ENCODE peak calls at places on chromosomes 12 and 14, in four cellular contexts. One of them, this sample, is unnamed.

GRCh38 chr12:54977857-54978256 is 6.7 kb downstream of the TESPA1 start:
- DNase-seq in activated B cell treated with CpG ODN at 0.5 μM for 24 hours: no peak
- DNase-seq in Calu3: no peak
- DNase-seq in foreskin fibroblast: no peak
- DNase-seq in this sample: no peak

GRCh38 chr14:68929623-68930307 is 49.3 kb downstream of the ACTN1 start:
- DNase-seq in Calu3: no peak
- DNase-seq in foreskin fibroblast: no peak
- DNase-seq in activated B cell treated with CpG ODN at 0.5 μM for 24 hours: no peak
- DNase-seq in this sample: peak; percentile 65

GRCh38 chr12:130405332-130405731 is 67.6 kb downstream of the PIWIL1 start:
- DNase-seq in foreskin fibroblast: no peak
- DNase-seq in Calu3: no peak
- DNase-seq in activated B cell treated with CpG ODN at 0.5 μM for 24 hours: no peak
- DNase-seq in this sample: no peak

GRCh38 chr12:119715268-119715620 is 47.3 kb downstream of the PRKAB1 start:
- DNase-seq in Calu3: no peak
- DNase-seq in foreskin fibroblast: no peak
- DNase-seq in activated B cell treated with CpG ODN at 0.5 μM for 24 hours: no peak
- DNase-seq in this sample: no peak

GRCh38 chr12:42097971-42098370 is 46.7 kb downstream of the GXYLT1 start:
- DNase-seq in activated B cell treated with CpG ODN at 0.5 μM for 24 hours: no peak
- DNase-seq in foreskin fibroblast: no peak
- DNase-seq in Calu3: no peak
- DNase-seq in this sample: no peak

GRCh38 chr12:93572712-93573551 is 457 bp downstream of the SOCS2 start:
- DNase-seq in Calu3: no peak
- DNase-seq in foreskin fibroblast: peak; percentile 65
- DNase-seq in activated B cell treated with CpG ODN at 0.5 μM for 24 hours: peak; percentile 43
- DNase-seq in this sample: no peak

GRCh38 chr12:80156306-80156705 is 57.0 kb downstream of the OTOGL start:
- DNase-seq in Calu3: no peak
- DNase-seq in activated B cell treated with CpG ODN at 0.5 μM for 24 hours: no peak
- DNase-seq in foreskin fibroblast: no peak
- DNase-seq in this sample: no peak

GRCh38 chr12:131604859-131605258 is 106.0 kb upstream of the SFSWAP start:
- DNase-seq in activated B cell treated with CpG ODN at 0.5 μM for 24 hours: no peak
- DNase-seq in Calu3: no peak
- DNase-seq in foreskin fibroblast: no peak
- DNase-seq in this sample: no peak

GRCh38 chr14:72573725-72574426 is 320.0 kb downstream of the DPF3 start:
- DNase-seq in Calu3: no peak
- DNase-seq in foreskin fibroblast: peak; percentile 22
- DNase-seq in activated B cell treated with CpG ODN at 0.5 μM for 24 hours: no peak
- DNase-seq in this sample: no peak

GRCh38 chr14:59707778-59708635 is 131.4 kb upstream of the CCDC175 start:
- DNase-seq in Calu3: no peak
- DNase-seq in activated B cell treated with CpG ODN at 0.5 μM for 24 hours: no peak
- DNase-seq in foreskin fibroblast: no peak
- DNase-seq in this sample: no peak

GRCh38 chr14:91123201-91123600 is 9.3 kb downstream of the DGLUCY start:
- DNase-seq in Calu3: no peak
- DNase-seq in activated B cell treated with CpG ODN at 0.5 μM for 24 hours: no peak
- DNase-seq in foreskin fibroblast: no peak
- DNase-seq in this sample: no peak

GRCh38 chr12:114406326-114407033 is 536 bp upstream of the TBX5 start:
- DNase-seq in foreskin fibroblast: no peak
- DNase-seq in activated B cell treated with CpG ODN at 0.5 μM for 24 hours: no peak
- DNase-seq in Calu3: no peak
- DNase-seq in this sample: no peak

GRCh38 chr12:80230068-80230467 is 130.7 kb downstream of the OTOGL start:
- DNase-seq in activated B cell treated with CpG ODN at 0.5 μM for 24 hours: no peak
- DNase-seq in foreskin fibroblast: no peak
- DNase-seq in Calu3: no peak
- DNase-seq in this sample: no peak

DNA sequence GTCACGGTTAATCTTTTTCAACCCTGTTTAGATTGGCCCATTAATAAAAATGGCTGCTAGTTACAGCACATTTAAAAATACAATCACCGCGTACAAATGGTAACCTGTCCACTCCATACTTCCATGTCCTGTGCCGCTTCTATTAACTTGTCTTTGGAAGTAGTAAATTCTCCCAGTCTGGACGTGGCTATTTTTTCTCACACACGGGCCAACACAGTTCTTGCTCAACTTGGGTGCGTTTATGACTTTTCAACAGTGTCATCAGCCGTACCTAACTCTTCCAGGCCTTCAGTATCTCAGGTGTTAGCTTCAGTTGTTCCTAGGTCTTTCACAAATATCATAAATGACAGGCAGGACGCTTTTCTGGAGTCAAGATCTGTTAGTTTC is 481 bp upstream of the PCNX1 start:
- DNase-seq in foreskin fibroblast: peak; percentile 36
- DNase-seq in activated B cell treated with CpG ODN at 0.5 μM for 24 hours: no peak
- DNase-seq in Calu3: no peak
- DNase-seq in this sample: no peak
- TF ChIP-seq CTCF in foreskin fibroblast: no peak
- TF ChIP-seq CTCF in activated B cell treated with CpG ODN at 0.5 μM for 24 hours: no peak
- TF ChIP-seq CTCF in Calu3: no peak
- TF ChIP-seq CTCF in this sample: no peak

GRCh38 chr12:109713187-109713984 is at the start of gene FAM222A:
- DNase-seq in activated B cell treated with CpG ODN at 0.5 μM for 24 hours: peak; percentile 96
- DNase-seq in Calu3: peak; percentile 99
- DNase-seq in foreskin fibroblast: peak; percentile 99
- DNase-seq in this sample: peak; percentile 94

GRCh38 chr12:109715310-109716091 is 1.9 kb downstream of the FAM222A start:
- DNase-seq in Calu3: peak; percentile 32
- DNase-seq in foreskin fibroblast: no peak
- DNase-seq in activated B cell treated with CpG ODN at 0.5 μM for 24 hours: peak; percentile 29
- DNase-seq in this sample: no peak

GRCh38 chr12:109714913-109715244 is 1.3 kb downstream of the FAM222A start:
- DNase-seq in Calu3: no peak
- DNase-seq in foreskin fibroblast: no peak
- DNase-seq in activated B cell treated with CpG ODN at 0.5 μM for 24 hours: no peak
- DNase-seq in this sample: no peak

GRCh38 chr12:109716092-109716479 is 2.5 kb downstream of the FAM222A start:
- DNase-seq in activated B cell treated with CpG ODN at 0.5 μM for 24 hours: no peak
- DNase-seq in foreskin fibroblast: no peak
- DNase-seq in Calu3: no peak
- DNase-seq in this sample: no peak

GRCh38 chr12:109714141-109714912 is 702 bp downstream of the FAM222A start:
- DNase-seq in activated B cell treated with CpG ODN at 0.5 μM for 24 hours: peak; percentile 69
- DNase-seq in foreskin fibroblast: peak; percentile 68
- DNase-seq in Calu3: peak; percentile 81
- DNase-seq in this sample: no peak
- TF ChIP-seq CTCF in activated B cell treated with CpG ODN at 0.5 μM for 24 hours: no peak
- TF ChIP-seq CTCF in foreskin fibroblast: no peak
- TF ChIP-seq CTCF in Calu3: no peak
- TF ChIP-seq CTCF in this sample: peak; percentile 40

GRCh38 chr12:66166561-66166960 is 3.2 kb downstream of the TMBIM4 start:
- DNase-seq in activated B cell treated with CpG ODN at 0.5 μM for 24 hours: no peak
- DNase-seq in Calu3: no peak
- DNase-seq in foreskin fibroblast: no peak
- DNase-seq in this sample: no peak

GRCh38 chr12:66168410-66168809 is 1.4 kb downstream of the TMBIM4 start:
- DNase-seq in activated B cell treated with CpG ODN at 0.5 μM for 24 hours: no peak
- DNase-seq in foreskin fibroblast: no peak
- DNase-seq in Calu3: peak; percentile 7
- DNase-seq in this sample: no peak

GRCh38 chr12:66170606-66171005 is 810 bp upstream of the TMBIM4 start:
- DNase-seq in foreskin fibroblast: no peak
- DNase-seq in Calu3: no peak
- DNase-seq in activated B cell treated with CpG ODN at 0.5 μM for 24 hours: no peak
- DNase-seq in this sample: no peak

GRCh38 chr12:66165141-66165540 is 4.7 kb downstream of the TMBIM4 start:
- DNase-seq in Calu3: no peak
- DNase-seq in activated B cell treated with CpG ODN at 0.5 μM for 24 hours: no peak
- DNase-seq in foreskin fibroblast: no peak
- DNase-seq in this sample: no peak

DNA sequence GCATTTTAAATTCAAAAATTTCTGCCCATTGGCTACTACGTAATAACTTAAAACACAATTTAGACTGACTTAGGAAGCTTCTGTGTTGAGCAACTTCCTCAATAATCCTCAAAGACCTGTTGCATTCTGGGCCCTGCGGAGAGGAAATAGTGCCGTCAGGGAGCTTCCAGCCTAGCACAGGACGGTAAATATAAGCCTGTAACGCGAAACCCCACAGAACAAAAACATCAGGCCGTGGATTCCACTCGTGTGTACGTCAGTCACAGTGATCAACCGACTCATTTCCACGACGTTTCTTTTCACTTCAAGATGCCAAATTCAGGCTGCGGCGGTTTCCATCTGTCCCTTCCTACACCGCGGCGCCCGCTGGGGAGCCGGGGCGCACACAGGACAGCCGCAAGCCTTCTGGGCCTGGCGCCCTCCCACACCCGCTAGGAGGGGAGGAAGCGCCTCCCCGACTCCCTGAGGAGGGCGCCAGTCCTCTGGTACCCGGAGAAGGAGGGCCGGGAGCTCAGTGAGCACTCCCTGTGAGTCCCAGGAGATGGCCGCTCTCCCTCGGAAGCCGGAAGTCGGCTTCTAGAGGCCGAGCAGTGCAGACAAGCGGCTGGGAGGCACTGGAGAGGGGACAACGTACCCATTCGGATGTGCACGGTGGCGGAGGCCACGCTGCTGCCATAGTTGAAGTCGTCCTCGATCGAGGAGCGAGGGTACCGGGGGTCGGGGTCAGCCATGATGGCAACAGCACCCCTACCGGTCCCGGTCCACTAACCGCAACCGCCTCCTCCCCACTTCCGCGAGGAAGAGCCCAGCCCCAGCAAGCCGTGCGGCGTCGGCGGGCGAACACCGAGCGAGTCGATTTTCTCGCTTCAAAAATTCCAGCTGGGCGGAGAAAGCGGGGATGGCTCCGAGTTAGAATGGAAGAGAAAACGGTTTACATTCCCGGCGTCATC is at the start of gene TMBIM4:
- DNase-seq in foreskin fibroblast: peak; percentile 96
- DNase-seq in activated B cell treated with CpG ODN at 0.5 μM for 24 hours: peak; percentile 84
- DNase-seq in Calu3: peak; percentile 91
- DNase-seq in this sample: peak; percentile 88
- TF ChIP-seq CTCF in foreskin fibroblast: peak; percentile 42
- TF ChIP-seq CTCF in activated B cell treated with CpG ODN at 0.5 μM for 24 hours: no peak
- TF ChIP-seq CTCF in Calu3: peak; percentile 63
- TF ChIP-seq CTCF in this sample: peak; percentile 67

GRCh38 chr12:75979181-75979580 is 52.4 kb downstream of the PHLDA1 start:
- DNase-seq in foreskin fibroblast: peak; percentile 64
- DNase-seq in activated B cell treated with CpG ODN at 0.5 μM for 24 hours: no peak
- DNase-seq in Calu3: no peak
- DNase-seq in this sample: no peak

GRCh38 chr12:75976913-75977312 is 54.7 kb downstream of the PHLDA1 start:
- DNase-seq in activated B cell treated with CpG ODN at 0.5 μM for 24 hours: no peak
- DNase-seq in foreskin fibroblast: no peak
- DNase-seq in Calu3: no peak
- DNase-seq in this sample: no peak

GRCh38 chr12:75977590-75977951 is 54.0 kb downstream of the PHLDA1 start:
- DNase-seq in Calu3: no peak
- DNase-seq in activated B cell treated with CpG ODN at 0.5 μM for 24 hours: no peak
- DNase-seq in foreskin fibroblast: no peak
- DNase-seq in this sample: no peak

GRCh38 chr12:75978677-75979076 is 52.9 kb downstream of the PHLDA1 start:
- DNase-seq in activated B cell treated with CpG ODN at 0.5 μM for 24 hours: no peak
- DNase-seq in Calu3: no peak
- DNase-seq in foreskin fibroblast: no peak
- DNase-seq in this sample: no peak

GRCh38 chr12:75977952-75978671 is 53.5 kb downstream of the PHLDA1 start:
- DNase-seq in activated B cell treated with CpG ODN at 0.5 μM for 24 hours: peak; percentile 23
- DNase-seq in foreskin fibroblast: peak; percentile 99
- DNase-seq in Calu3: peak; percentile 92
- DNase-seq in this sample: peak; percentile 95
- TF ChIP-seq CTCF in activated B cell treated with CpG ODN at 0.5 μM for 24 hours: no peak
- TF ChIP-seq CTCF in foreskin fibroblast: no peak
- TF ChIP-seq CTCF in Calu3: no peak
- TF ChIP-seq CTCF in this sample: no peak

DNA sequence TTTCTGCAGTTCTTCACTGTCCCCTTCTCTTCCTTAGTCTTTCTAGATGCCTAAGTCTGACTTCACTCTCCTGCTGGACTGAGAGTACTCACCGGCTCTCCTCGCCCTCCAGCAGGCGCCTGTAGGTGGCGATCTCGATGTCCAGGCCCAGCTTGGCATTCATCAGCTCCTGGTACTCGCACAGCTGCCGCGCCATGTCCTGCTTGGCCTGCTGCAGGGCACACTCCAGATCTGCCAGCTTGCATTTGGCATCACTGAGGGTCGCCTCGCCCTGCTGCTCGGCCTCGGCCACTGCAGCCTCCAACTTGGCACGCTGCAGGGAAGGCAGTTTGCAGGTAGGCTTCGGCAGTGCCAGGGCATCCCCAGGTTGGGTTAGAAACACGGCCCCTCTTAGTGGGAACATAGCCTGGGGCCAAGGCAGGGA is 5.2 kb downstream of the KRT84 start:
- DNase-seq in activated B cell treated with CpG ODN at 0.5 μM for 24 hours: no peak
- DNase-seq in foreskin fibroblast: peak; percentile 30
- DNase-seq in Calu3: peak; percentile 50
- DNase-seq in this sample: no peak
- TF ChIP-seq CTCF in activated B cell treated with CpG ODN at 0.5 μM for 24 hours: no peak
- TF ChIP-seq CTCF in foreskin fibroblast: peak; percentile 51
- TF ChIP-seq CTCF in Calu3: no peak
- TF ChIP-seq CTCF in this sample: no peak

GRCh38 chr12:111033281-111034147 is 113.1 kb upstream of the MYL2 start:
- DNase-seq in Calu3: no peak
- DNase-seq in foreskin fibroblast: no peak
- DNase-seq in activated B cell treated with CpG ODN at 0.5 μM for 24 hours: no peak
- DNase-seq in this sample: no peak
- TF ChIP-seq CTCF in Calu3: peak; percentile 30
- TF ChIP-seq CTCF in foreskin fibroblast: no peak
- TF ChIP-seq CTCF in activated B cell treated with CpG ODN at 0.5 μM for 24 hours: no peak
- TF ChIP-seq CTCF in this sample: peak; percentile 30

GRCh38 chr12:124549629-124550028 is 17.8 kb downstream of the NCOR2 start:
- DNase-seq in Calu3: no peak
- DNase-seq in foreskin fibroblast: no peak
- DNase-seq in activated B cell treated with CpG ODN at 0.5 μM for 24 hours: no peak
- DNase-seq in this sample: peak; percentile 25
- TF ChIP-seq CTCF in Calu3: no peak
- TF ChIP-seq CTCF in foreskin fibroblast: no peak
- TF ChIP-seq CTCF in activated B cell treated with CpG ODN at 0.5 μM for 24 hours: no peak
- TF ChIP-seq CTCF in this sample: no peak

GRCh38 chr12:31813305-31813704 is 84.5 kb upstream of the AMN1 start:
- DNase-seq in foreskin fibroblast: no peak
- DNase-seq in activated B cell treated with CpG ODN at 0.5 μM for 24 hours: no peak
- DNase-seq in Calu3: no peak
- DNase-seq in this sample: no peak
- TF ChIP-seq CTCF in foreskin fibroblast: peak; percentile 14
- TF ChIP-seq CTCF in activated B cell treated with CpG ODN at 0.5 μM for 24 hours: no peak
- TF ChIP-seq CTCF in Calu3: no peak
- TF ChIP-seq CTCF in this sample: no peak

GRCh38 chr12:65499167-65499566 is 220.7 kb downstream of the MSRB3 start:
- DNase-seq in activated B cell treated with CpG ODN at 0.5 μM for 24 hours: no peak
- DNase-seq in foreskin fibroblast: no peak
- DNase-seq in Calu3: no peak
- DNase-seq in this sample: no peak
- TF ChIP-seq CTCF in activated B cell treated with CpG ODN at 0.5 μM for 24 hours: no peak
- TF ChIP-seq CTCF in foreskin fibroblast: no peak
- TF ChIP-seq CTCF in Calu3: no peak
- TF ChIP-seq CTCF in this sample: no peak

DNA sequence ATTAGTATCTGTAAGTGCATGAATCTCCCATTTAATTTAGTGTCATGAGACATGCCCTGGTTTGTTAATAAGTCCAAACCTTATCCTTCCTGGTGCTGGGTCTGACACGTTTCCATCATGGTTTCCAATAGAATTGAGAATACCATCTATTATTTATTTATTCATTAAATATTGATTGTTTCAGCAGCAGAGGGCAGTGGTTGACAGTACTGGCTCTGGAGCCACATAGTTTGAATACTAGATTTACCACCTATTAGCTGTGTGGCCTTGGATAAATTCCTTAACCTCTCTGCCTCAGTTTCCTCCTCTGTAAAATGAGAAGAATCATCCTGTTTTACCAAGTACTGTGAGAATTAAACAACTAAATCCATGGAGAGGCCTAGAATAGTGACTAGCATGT is 941 bp upstream of the STAB2 start:
- DNase-seq in foreskin fibroblast: peak; percentile 17
- DNase-seq in activated B cell treated with CpG ODN at 0.5 μM for 24 hours: no peak
- DNase-seq in Calu3: no peak
- DNase-seq in this sample: no peak
- TF ChIP-seq CTCF in foreskin fibroblast: peak; percentile 5
- TF ChIP-seq CTCF in activated B cell treated with CpG ODN at 0.5 μM for 24 hours: no peak
- TF ChIP-seq CTCF in Calu3: no peak
- TF ChIP-seq CTCF in this sample: no peak

This sample was measured in CD14-positive monocyte.